ENCODE peak calls at places on chromosome 3, in nine cellular contexts. One of them, this sample, is unnamed.
A peak's percentile ranks its signal among the peaks of the same experiment; 100 is the strongest.

GRCh38 chr3:95971573-95971972 is 842.8 kb upstream of the EPHA6 start:
- DNase-seq in SK-N-SH: no peak
- DNase-seq in K562: no peak
- DNase-seq in A549: no peak
- DNase-seq in HCT116: no peak
- DNase-seq in GM12878: no peak
- DNase-seq in Panc1: no peak
- DNase-seq in GM23338: no peak
- DNase-seq in HepG2: no peak
- DNase-seq in this sample: no peak

GRCh38 chr3:194009892-194010533 is 125.9 kb upstream of the HES1 start:
- DNase-seq in SK-N-SH: no peak
- DNase-seq in K562: peak; percentile 28
- DNase-seq in A549: no peak
- DNase-seq in HCT116: no peak
- DNase-seq in GM12878: no peak
- DNase-seq in Panc1: no peak
- DNase-seq in GM23338: peak; percentile 64
- DNase-seq in HepG2: no peak
- DNase-seq in this sample: no peak

GRCh38 chr3:197592361-197593045 is 36.7 kb upstream of the BDH1 start:
- DNase-seq in SK-N-SH: no peak
- DNase-seq in K562: peak; percentile 38
- DNase-seq in A549: no peak
- DNase-seq in HCT116: no peak
- DNase-seq in GM12878: no peak
- DNase-seq in Panc1: no peak
- DNase-seq in GM23338: no peak
- DNase-seq in HepG2: no peak
- DNase-seq in this sample: no peak

GRCh38 chr3:65245133-65246076 is 557.6 kb upstream of the ADAMTS9 start:
- DNase-seq in SK-N-SH: no peak
- DNase-seq in K562: no peak
- DNase-seq in A549: no peak
- DNase-seq in HCT116: no peak
- DNase-seq in GM12878: no peak
- DNase-seq in Panc1: no peak
- DNase-seq in GM23338: peak; percentile 24
- DNase-seq in HepG2: no peak
- DNase-seq in this sample: no peak

GRCh38 chr3:40022267-40022827 is 212.9 kb downstream of the MYRIP start:
- DNase-seq in SK-N-SH: no peak
- DNase-seq in K562: no peak
- DNase-seq in A549: no peak
- DNase-seq in HCT116: no peak
- DNase-seq in GM12878: no peak
- DNase-seq in Panc1: no peak
- DNase-seq in GM23338: peak; percentile 26
- DNase-seq in HepG2: no peak
- DNase-seq in this sample: no peak

GRCh38 chr3:197426161-197426566 is 127.8 kb upstream of the DLG1 start:
- DNase-seq in SK-N-SH: peak; percentile 53
- DNase-seq in K562: no peak
- DNase-seq in A549: no peak
- DNase-seq in HCT116: no peak
- DNase-seq in GM12878: no peak
- DNase-seq in Panc1: no peak
- DNase-seq in GM23338: no peak
- DNase-seq in HepG2: no peak
- DNase-seq in this sample: no peak

GRCh38 chr3:57228734-57229505 is 1.4 kb downstream of the APPL1 start:
- DNase-seq in SK-N-SH: no peak
- DNase-seq in K562: no peak
- DNase-seq in A549: peak; percentile 2
- DNase-seq in HCT116: no peak
- DNase-seq in GM12878: no peak
- DNase-seq in Panc1: no peak
- DNase-seq in GM23338: no peak
- DNase-seq in HepG2: no peak
- DNase-seq in this sample: no peak

GRCh38 chr3:81910244-81910852 is 148.9 kb upstream of the GBE1 start:
- DNase-seq in SK-N-SH: peak; percentile 25
- DNase-seq in K562: peak; percentile 36
- DNase-seq in A549: peak; percentile 39
- DNase-seq in HCT116: peak; percentile 23
- DNase-seq in GM12878: peak; percentile 21
- DNase-seq in Panc1: peak; percentile 1
- DNase-seq in GM23338: peak; percentile 76
- DNase-seq in HepG2: peak; percentile 46
- DNase-seq in this sample: peak; percentile 42

GRCh38 chr3:16174976-16175901 is 759 bp downstream of the GALNT15 start:
- DNase-seq in SK-N-SH: no peak
- DNase-seq in K562: no peak
- DNase-seq in A549: no peak
- DNase-seq in HCT116: no peak
- DNase-seq in GM12878: no peak
- DNase-seq in Panc1: no peak
- DNase-seq in GM23338: peak; percentile 11
- DNase-seq in HepG2: no peak
- DNase-seq in this sample: no peak

GRCh38 chr3:156659260-156659659 is 15.1 kb upstream of the TIPARP start:
- DNase-seq in SK-N-SH: no peak
- DNase-seq in K562: no peak
- DNase-seq in A549: no peak
- DNase-seq in HCT116: no peak
- DNase-seq in GM12878: no peak
- DNase-seq in Panc1: no peak
- DNase-seq in GM23338: no peak
- DNase-seq in HepG2: no peak
- DNase-seq in this sample: no peak

GRCh38 chr3:117600666-117601065 is 891.1 kb downstream of the TUSC7 start:
- DNase-seq in SK-N-SH: no peak
- DNase-seq in K562: no peak
- DNase-seq in A549: no peak
- DNase-seq in HCT116: no peak
- DNase-seq in GM12878: no peak
- DNase-seq in Panc1: no peak
- DNase-seq in GM23338: no peak
- DNase-seq in HepG2: no peak
- DNase-seq in this sample: no peak

GRCh38 chr3:9715764-9716437 is 12.3 kb downstream of the CPNE9 start:
- DNase-seq in SK-N-SH: no peak
- DNase-seq in K562: peak; percentile 82
- DNase-seq in A549: peak; percentile 78
- DNase-seq in HCT116: peak; percentile 81
- DNase-seq in GM12878: no peak
- DNase-seq in Panc1: no peak
- DNase-seq in GM23338: peak; percentile 32
- DNase-seq in HepG2: peak; percentile 75
- DNase-seq in this sample: peak; percentile 95

GRCh38 chr3:13042932-13043275 is 30.3 kb downstream of the IQSEC1 start:
- DNase-seq in SK-N-SH: peak; percentile 93
- DNase-seq in K562: peak; percentile 82
- DNase-seq in A549: no peak
- DNase-seq in HCT116: no peak
- DNase-seq in GM12878: no peak
- DNase-seq in Panc1: no peak
- DNase-seq in GM23338: peak; percentile 32
- DNase-seq in HepG2: no peak
- DNase-seq in this sample: no peak

GRCh38 chr3:101133638-101134037 is 140.4 kb upstream of the ABI3BP start:
- DNase-seq in SK-N-SH: no peak
- DNase-seq in K562: no peak
- DNase-seq in A549: no peak
- DNase-seq in HCT116: no peak
- DNase-seq in GM12878: no peak
- DNase-seq in Panc1: no peak
- DNase-seq in GM23338: no peak
- DNase-seq in HepG2: no peak
- DNase-seq in this sample: no peak
- TF ChIP-seq REST in SK-N-SH: no peak
- TF ChIP-seq REST in K562: no peak
- TF ChIP-seq REST in A549: no peak
- TF ChIP-seq REST in HCT116: no peak
- TF ChIP-seq REST in GM12878: no peak
- TF ChIP-seq REST in Panc1: no peak
- TF ChIP-seq REST in GM23338: no peak
- TF ChIP-seq REST in HepG2: no peak
- TF ChIP-seq REST in this sample: no peak

DNA sequence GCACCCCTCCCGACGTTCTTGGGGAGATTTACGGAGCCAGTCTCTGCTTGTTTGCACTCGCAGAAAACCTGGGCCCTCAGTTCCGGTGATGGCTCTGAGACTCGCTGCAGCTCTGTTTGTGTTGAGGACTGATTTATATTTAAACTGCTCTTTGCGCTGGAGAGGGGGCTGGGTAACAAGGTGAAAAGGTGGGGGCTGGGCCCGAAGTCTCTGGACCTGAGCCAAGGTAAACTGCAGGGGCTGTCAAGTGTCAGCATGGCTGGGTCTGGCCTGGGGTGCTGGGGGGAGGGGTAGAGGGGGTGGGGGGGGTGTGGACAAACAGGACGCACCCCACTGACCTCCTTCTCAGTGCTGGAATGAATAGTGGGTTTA is 643 bp upstream of the SLCO2A1 start:
- DNase-seq in SK-N-SH: no peak
- DNase-seq in K562: no peak
- DNase-seq in A549: no peak
- DNase-seq in HCT116: no peak
- DNase-seq in GM12878: no peak
- DNase-seq in Panc1: no peak
- DNase-seq in GM23338: peak; percentile 63
- DNase-seq in HepG2: peak; percentile 63
- DNase-seq in this sample: no peak
- H3K4me3 ChIP-seq in SK-N-SH: peak overlapping the region; percentile 62
- H3K4me3 ChIP-seq in K562: no peak overlapping the region
- H3K4me3 ChIP-seq in A549: peak overlapping the region; percentile 61
- H3K4me3 ChIP-seq in HCT116: no peak overlapping the region
- H3K4me3 ChIP-seq in GM12878: no peak overlapping the region
- H3K4me3 ChIP-seq in Panc1: peak overlapping the region; percentile 54
- H3K4me3 ChIP-seq in GM23338: peak overlapping the region; percentile 72
- H3K4me3 ChIP-seq in HepG2: peak overlapping the region; percentile 73
- H3K4me3 ChIP-seq in this sample: no peak overlapping the region

GRCh38 chr3:170257145-170257544 is 34.9 kb downstream of the PRKCI start:
- DNase-seq in SK-N-SH: no peak
- DNase-seq in K562: no peak
- DNase-seq in A549: no peak
- DNase-seq in HCT116: no peak
- DNase-seq in GM12878: no peak
- DNase-seq in Panc1: no peak
- DNase-seq in GM23338: no peak
- DNase-seq in HepG2: no peak
- DNase-seq in this sample: no peak

GRCh38 chr3:170256597-170256996 is 34.4 kb downstream of the PRKCI start:
- DNase-seq in SK-N-SH: no peak
- DNase-seq in K562: no peak
- DNase-seq in A549: no peak
- DNase-seq in HCT116: no peak
- DNase-seq in GM12878: no peak
- DNase-seq in Panc1: no peak
- DNase-seq in GM23338: no peak
- DNase-seq in HepG2: no peak
- DNase-seq in this sample: no peak

GRCh38 chr3:170258105-170258487 is 35.9 kb downstream of the PRKCI start:
- DNase-seq in SK-N-SH: no peak
- DNase-seq in K562: no peak
- DNase-seq in A549: no peak
- DNase-seq in HCT116: peak; percentile 3
- DNase-seq in GM12878: no peak
- DNase-seq in Panc1: no peak
- DNase-seq in GM23338: peak; percentile 37
- DNase-seq in HepG2: no peak
- DNase-seq in this sample: no peak

DNA sequence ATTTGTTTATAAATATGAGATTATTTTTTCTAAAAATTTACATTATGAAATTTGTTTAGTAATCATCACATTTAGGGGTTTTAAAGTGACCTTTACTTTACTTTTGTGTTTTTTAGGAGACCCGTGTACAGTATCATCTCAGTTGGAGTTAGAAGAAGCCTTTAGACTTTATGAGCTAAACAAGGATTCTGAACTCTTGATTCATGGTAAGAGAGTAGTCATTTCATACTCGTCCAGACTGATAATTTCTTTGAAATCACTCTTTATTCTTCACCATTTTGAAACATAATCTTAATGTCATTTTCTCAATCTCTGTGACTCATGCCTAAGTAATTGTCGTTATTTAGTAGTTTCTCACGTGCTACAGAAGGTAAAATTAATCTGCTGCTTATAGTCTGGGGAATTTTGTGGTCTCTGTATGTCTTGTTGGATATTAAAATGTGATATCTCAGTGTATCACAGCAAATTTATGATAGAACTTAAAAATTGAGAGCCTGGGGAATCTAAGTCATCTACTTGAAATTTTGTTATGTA is 37.7 kb downstream of the PRKCI start:
- DNase-seq in SK-N-SH: no peak
- DNase-seq in K562: no peak
- DNase-seq in A549: no peak
- DNase-seq in HCT116: no peak
- DNase-seq in GM12878: no peak
- DNase-seq in Panc1: no peak
- DNase-seq in GM23338: no peak
- DNase-seq in HepG2: no peak
- DNase-seq in this sample: no peak
- H3K27ac ChIP-seq in SK-N-SH: no peak overlapping the region
- H3K27ac ChIP-seq in K562: no peak overlapping the region
- H3K27ac ChIP-seq in A549: no peak overlapping the region
- H3K27ac ChIP-seq in HCT116: no peak overlapping the region
- H3K27ac ChIP-seq in GM12878: no peak overlapping the region
- H3K27ac ChIP-seq in Panc1: no peak overlapping the region
- H3K27ac ChIP-seq in GM23338: no peak overlapping the region
- H3K27ac ChIP-seq in HepG2: no peak overlapping the region
- H3K27ac ChIP-seq in this sample: no peak overlapping the region

GRCh38 chr3:113096158-113096893 is 105.5 kb downstream of the GTPBP8 start:
- DNase-seq in SK-N-SH: no peak
- DNase-seq in K562: no peak
- DNase-seq in A549: no peak
- DNase-seq in HCT116: no peak
- DNase-seq in GM12878: no peak
- DNase-seq in Panc1: no peak
- DNase-seq in GM23338: no peak
- DNase-seq in HepG2: no peak
- DNase-seq in this sample: no peak
- TF ChIP-seq REST in SK-N-SH: no peak
- TF ChIP-seq REST in K562: no peak
- TF ChIP-seq REST in A549: no peak
- TF ChIP-seq REST in HCT116: no peak
- TF ChIP-seq REST in GM12878: no peak
- TF ChIP-seq REST in Panc1: no peak
- TF ChIP-seq REST in GM23338: no peak
- TF ChIP-seq REST in HepG2: no peak
- TF ChIP-seq REST in this sample: no peak

GRCh38 chr3:52006017-52006819 is 10.5 kb upstream of the RPL29 start:
- DNase-seq in SK-N-SH: peak; percentile 72
- DNase-seq in K562: no peak
- DNase-seq in A549: no peak
- DNase-seq in HCT116: no peak
- DNase-seq in GM12878: no peak
- DNase-seq in Panc1: no peak
- DNase-seq in GM23338: no peak
- DNase-seq in HepG2: no peak
- DNase-seq in this sample: peak; percentile 38
- H3K4me3 ChIP-seq in SK-N-SH: no peak overlapping the region
- H3K4me3 ChIP-seq in K562: no peak overlapping the region
- H3K4me3 ChIP-seq in A549: no peak overlapping the region
- H3K4me3 ChIP-seq in HCT116: no peak overlapping the region
- H3K4me3 ChIP-seq in GM12878: no peak overlapping the region
- H3K4me3 ChIP-seq in Panc1: no peak overlapping the region
- H3K4me3 ChIP-seq in GM23338: peak overlapping the region; percentile 47
- H3K4me3 ChIP-seq in HepG2: peak overlapping the region; percentile 42
- H3K4me3 ChIP-seq in this sample: no peak overlapping the region

This sample was measured in HL-60.